ENCODE peak calls at places on chromosomes 12 and 14, in nine cellular contexts. One of them, this sample, is unnamed.

GRCh38 chr12:28040251-28040650 is 67.7 kb upstream of the PTHLH start:
- DNase-seq in lung microvascular endothelial cell: no peak
- DNase-seq in activated CD8-positive, alpha-beta memory T cell treated with anti-CD3 and anti-CD28 coated beads, Interleukin-2, amount 10 ng/mL, durations not matched to agents 7 days and 5 days: no peak
- DNase-seq in activated CD4-positive, alpha-beta T cell treated with anti-CD3 and anti-CD28 coated beads for 24 hours: no peak
- DNase-seq in Kasumi-1: no peak
- DNase-seq in esophagus squamous epithelium: no peak
- DNase-seq in RWPE1: no peak
- DNase-seq in skeletal muscle cell: no peak
- DNase-seq in ELR: no peak
- DNase-seq in this sample: no peak

GRCh38 chr14:90900712-90901111 is 84.5 kb upstream of the TTC7B start:
- DNase-seq in lung microvascular endothelial cell: peak
- DNase-seq in activated CD8-positive, alpha-beta memory T cell treated with anti-CD3 and anti-CD28 coated beads, Interleukin-2, amount 10 ng/mL, durations not matched to agents 7 days and 5 days: no peak
- DNase-seq in activated CD4-positive, alpha-beta T cell treated with anti-CD3 and anti-CD28 coated beads for 24 hours: no peak
- DNase-seq in Kasumi-1: no peak
- DNase-seq in esophagus squamous epithelium: no peak
- DNase-seq in RWPE1: no peak
- DNase-seq in skeletal muscle cell: no peak
- DNase-seq in ELR: peak
- DNase-seq in this sample: peak

GRCh38 chr12:22530-23201 is 43.9 kb upstream of the IQSEC3 start:
- DNase-seq in lung microvascular endothelial cell: peak
- DNase-seq in activated CD8-positive, alpha-beta memory T cell treated with anti-CD3 and anti-CD28 coated beads, Interleukin-2, amount 10 ng/mL, durations not matched to agents 7 days and 5 days: no peak
- DNase-seq in activated CD4-positive, alpha-beta T cell treated with anti-CD3 and anti-CD28 coated beads for 24 hours: no peak
- DNase-seq in Kasumi-1: no peak
- DNase-seq in esophagus squamous epithelium: no peak
- DNase-seq in RWPE1: no peak
- DNase-seq in skeletal muscle cell: no peak
- DNase-seq in ELR: no peak
- DNase-seq in this sample: no peak

GRCh38 chr12:118126119-118126757 is 9.7 kb upstream of the PEBP1 start:
- DNase-seq in lung microvascular endothelial cell: no peak
- DNase-seq in activated CD8-positive, alpha-beta memory T cell treated with anti-CD3 and anti-CD28 coated beads, Interleukin-2, amount 10 ng/mL, durations not matched to agents 7 days and 5 days: no peak
- DNase-seq in activated CD4-positive, alpha-beta T cell treated with anti-CD3 and anti-CD28 coated beads for 24 hours: no peak
- DNase-seq in Kasumi-1: no peak
- DNase-seq in esophagus squamous epithelium: no peak
- DNase-seq in RWPE1: no peak
- DNase-seq in skeletal muscle cell: no peak
- DNase-seq in ELR: no peak
- DNase-seq in this sample: no peak

GRCh38 chr14:100025111-100025510 is 40.1 kb upstream of the EVL start:
- DNase-seq in lung microvascular endothelial cell: peak
- DNase-seq in activated CD8-positive, alpha-beta memory T cell treated with anti-CD3 and anti-CD28 coated beads, Interleukin-2, amount 10 ng/mL, durations not matched to agents 7 days and 5 days: peak
- DNase-seq in activated CD4-positive, alpha-beta T cell treated with anti-CD3 and anti-CD28 coated beads for 24 hours: peak
- DNase-seq in Kasumi-1: peak
- DNase-seq in esophagus squamous epithelium: no peak
- DNase-seq in RWPE1: peak
- DNase-seq in skeletal muscle cell: no peak
- DNase-seq in ELR: peak
- DNase-seq in this sample: peak

GRCh38 chr12:68675098-68675842 is 11.5 kb upstream of the NUP107 start:
- DNase-seq in lung microvascular endothelial cell: peak
- DNase-seq in activated CD8-positive, alpha-beta memory T cell treated with anti-CD3 and anti-CD28 coated beads, Interleukin-2, amount 10 ng/mL, durations not matched to agents 7 days and 5 days: peak
- DNase-seq in activated CD4-positive, alpha-beta T cell treated with anti-CD3 and anti-CD28 coated beads for 24 hours: peak
- DNase-seq in Kasumi-1: no peak
- DNase-seq in esophagus squamous epithelium: no peak
- DNase-seq in RWPE1: no peak
- DNase-seq in skeletal muscle cell: no peak
- DNase-seq in ELR: no peak
- DNase-seq in this sample: no peak

GRCh38 chr12:81187686-81188085 is 109.8 kb downstream of the ACSS3 start:
- DNase-seq in lung microvascular endothelial cell: no peak
- DNase-seq in activated CD8-positive, alpha-beta memory T cell treated with anti-CD3 and anti-CD28 coated beads, Interleukin-2, amount 10 ng/mL, durations not matched to agents 7 days and 5 days: no peak
- DNase-seq in activated CD4-positive, alpha-beta T cell treated with anti-CD3 and anti-CD28 coated beads for 24 hours: no peak
- DNase-seq in Kasumi-1: no peak
- DNase-seq in esophagus squamous epithelium: no peak
- DNase-seq in RWPE1: peak
- DNase-seq in skeletal muscle cell: no peak
- DNase-seq in ELR: no peak
- DNase-seq in this sample: no peak

GRCh38 chr12:14452865-14453264 is 87.4 kb downstream of the ATF7IP start:
- DNase-seq in lung microvascular endothelial cell: no peak
- DNase-seq in activated CD8-positive, alpha-beta memory T cell treated with anti-CD3 and anti-CD28 coated beads, Interleukin-2, amount 10 ng/mL, durations not matched to agents 7 days and 5 days: no peak
- DNase-seq in activated CD4-positive, alpha-beta T cell treated with anti-CD3 and anti-CD28 coated beads for 24 hours: no peak
- DNase-seq in Kasumi-1: no peak
- DNase-seq in esophagus squamous epithelium: no peak
- DNase-seq in RWPE1: no peak
- DNase-seq in skeletal muscle cell: no peak
- DNase-seq in ELR: no peak
- DNase-seq in this sample: no peak

GRCh38 chr12:119179335-119180021 is 747 bp downstream of the HSPB8 start:
- DNase-seq in lung microvascular endothelial cell: peak
- DNase-seq in activated CD8-positive, alpha-beta memory T cell treated with anti-CD3 and anti-CD28 coated beads, Interleukin-2, amount 10 ng/mL, durations not matched to agents 7 days and 5 days: no peak
- DNase-seq in activated CD4-positive, alpha-beta T cell treated with anti-CD3 and anti-CD28 coated beads for 24 hours: no peak
- DNase-seq in Kasumi-1: no peak
- DNase-seq in esophagus squamous epithelium: no peak
- DNase-seq in RWPE1: peak
- DNase-seq in skeletal muscle cell: no peak
- DNase-seq in ELR: peak
- DNase-seq in this sample: peak

GRCh38 chr12:6921996-6922935 is 5.5 kb upstream of the ATN1 start:
- DNase-seq in lung microvascular endothelial cell: no peak
- DNase-seq in activated CD8-positive, alpha-beta memory T cell treated with anti-CD3 and anti-CD28 coated beads, Interleukin-2, amount 10 ng/mL, durations not matched to agents 7 days and 5 days: no peak
- DNase-seq in activated CD4-positive, alpha-beta T cell treated with anti-CD3 and anti-CD28 coated beads for 24 hours: no peak
- DNase-seq in Kasumi-1: no peak
- DNase-seq in esophagus squamous epithelium: no peak
- DNase-seq in RWPE1: no peak
- DNase-seq in skeletal muscle cell: no peak
- DNase-seq in ELR: no peak
- DNase-seq in this sample: no peak

GRCh38 chr14:50906326-50906725 is 34.5 kb downstream of the ABHD12B start:
- DNase-seq in lung microvascular endothelial cell: no peak
- DNase-seq in activated CD8-positive, alpha-beta memory T cell treated with anti-CD3 and anti-CD28 coated beads, Interleukin-2, amount 10 ng/mL, durations not matched to agents 7 days and 5 days: no peak
- DNase-seq in activated CD4-positive, alpha-beta T cell treated with anti-CD3 and anti-CD28 coated beads for 24 hours: no peak
- DNase-seq in Kasumi-1: no peak
- DNase-seq in esophagus squamous epithelium: no peak
- DNase-seq in RWPE1: no peak
- DNase-seq in skeletal muscle cell: no peak
- DNase-seq in ELR: no peak
- DNase-seq in this sample: no peak

GRCh38 chr14:41615011-41615595 is 8.4 kb downstream of the LRFN5 start:
- DNase-seq in lung microvascular endothelial cell: no peak
- DNase-seq in activated CD8-positive, alpha-beta memory T cell treated with anti-CD3 and anti-CD28 coated beads, Interleukin-2, amount 10 ng/mL, durations not matched to agents 7 days and 5 days: no peak
- DNase-seq in activated CD4-positive, alpha-beta T cell treated with anti-CD3 and anti-CD28 coated beads for 24 hours: no peak
- DNase-seq in Kasumi-1: no peak
- DNase-seq in esophagus squamous epithelium: no peak
- DNase-seq in RWPE1: no peak
- DNase-seq in skeletal muscle cell: no peak
- DNase-seq in ELR: no peak
- DNase-seq in this sample: no peak

GRCh38 chr12:104132351-104132956 is 5.6 kb downstream of the NFYB start:
- DNase-seq in lung microvascular endothelial cell: no peak
- DNase-seq in activated CD8-positive, alpha-beta memory T cell treated with anti-CD3 and anti-CD28 coated beads, Interleukin-2, amount 10 ng/mL, durations not matched to agents 7 days and 5 days: no peak
- DNase-seq in activated CD4-positive, alpha-beta T cell treated with anti-CD3 and anti-CD28 coated beads for 24 hours: no peak
- DNase-seq in Kasumi-1: no peak
- DNase-seq in esophagus squamous epithelium: no peak
- DNase-seq in RWPE1: no peak
- DNase-seq in skeletal muscle cell: no peak
- DNase-seq in ELR: no peak
- DNase-seq in this sample: no peak

GRCh38 chr12:121968880-121969279 is 50.5 kb downstream of the CFAP251 start:
- DNase-seq in lung microvascular endothelial cell: no peak
- DNase-seq in activated CD8-positive, alpha-beta memory T cell treated with anti-CD3 and anti-CD28 coated beads, Interleukin-2, amount 10 ng/mL, durations not matched to agents 7 days and 5 days: no peak
- DNase-seq in activated CD4-positive, alpha-beta T cell treated with anti-CD3 and anti-CD28 coated beads for 24 hours: no peak
- DNase-seq in Kasumi-1: peak
- DNase-seq in esophagus squamous epithelium: no peak
- DNase-seq in RWPE1: no peak
- DNase-seq in skeletal muscle cell: no peak
- DNase-seq in ELR: no peak
- DNase-seq in this sample: no peak

GRCh38 chr14:32576088-32576795 is 247.1 kb downstream of the AKAP6 start:
- DNase-seq in lung microvascular endothelial cell: peak
- DNase-seq in activated CD8-positive, alpha-beta memory T cell treated with anti-CD3 and anti-CD28 coated beads, Interleukin-2, amount 10 ng/mL, durations not matched to agents 7 days and 5 days: peak
- DNase-seq in activated CD4-positive, alpha-beta T cell treated with anti-CD3 and anti-CD28 coated beads for 24 hours: no peak
- DNase-seq in Kasumi-1: peak
- DNase-seq in esophagus squamous epithelium: no peak
- DNase-seq in RWPE1: peak
- DNase-seq in skeletal muscle cell: no peak
- DNase-seq in ELR: peak
- DNase-seq in this sample: peak

GRCh38 chr12:42564540-42564939 is 25.0 kb downstream of the PRICKLE1 start:
- DNase-seq in lung microvascular endothelial cell: no peak
- DNase-seq in activated CD8-positive, alpha-beta memory T cell treated with anti-CD3 and anti-CD28 coated beads, Interleukin-2, amount 10 ng/mL, durations not matched to agents 7 days and 5 days: no peak
- DNase-seq in activated CD4-positive, alpha-beta T cell treated with anti-CD3 and anti-CD28 coated beads for 24 hours: no peak
- DNase-seq in Kasumi-1: no peak
- DNase-seq in esophagus squamous epithelium: no peak
- DNase-seq in RWPE1: no peak
- DNase-seq in skeletal muscle cell: no peak
- DNase-seq in ELR: peak
- DNase-seq in this sample: peak

GRCh38 chr14:44803239-44803905 is 158.4 kb downstream of the KLHL28 start:
- DNase-seq in lung microvascular endothelial cell: peak
- DNase-seq in activated CD8-positive, alpha-beta memory T cell treated with anti-CD3 and anti-CD28 coated beads, Interleukin-2, amount 10 ng/mL, durations not matched to agents 7 days and 5 days: no peak
- DNase-seq in activated CD4-positive, alpha-beta T cell treated with anti-CD3 and anti-CD28 coated beads for 24 hours: no peak
- DNase-seq in Kasumi-1: peak
- DNase-seq in esophagus squamous epithelium: no peak
- DNase-seq in RWPE1: peak
- DNase-seq in skeletal muscle cell: peak
- DNase-seq in ELR: peak
- DNase-seq in this sample: peak

GRCh38 chr12:89461649-89462612 is 62.7 kb downstream of the GALNT4 start:
- DNase-seq in lung microvascular endothelial cell: peak
- DNase-seq in activated CD8-positive, alpha-beta memory T cell treated with anti-CD3 and anti-CD28 coated beads, Interleukin-2, amount 10 ng/mL, durations not matched to agents 7 days and 5 days: no peak
- DNase-seq in activated CD4-positive, alpha-beta T cell treated with anti-CD3 and anti-CD28 coated beads for 24 hours: no peak
- DNase-seq in Kasumi-1: peak
- DNase-seq in esophagus squamous epithelium: no peak
- DNase-seq in RWPE1: peak
- DNase-seq in skeletal muscle cell: no peak
- DNase-seq in ELR: peak
- DNase-seq in this sample: peak

GRCh38 chr12:71011261-71011660 is 90.7 kb upstream of the PTPRR start:
- DNase-seq in lung microvascular endothelial cell: no peak
- DNase-seq in activated CD8-positive, alpha-beta memory T cell treated with anti-CD3 and anti-CD28 coated beads, Interleukin-2, amount 10 ng/mL, durations not matched to agents 7 days and 5 days: no peak
- DNase-seq in activated CD4-positive, alpha-beta T cell treated with anti-CD3 and anti-CD28 coated beads for 24 hours: no peak
- DNase-seq in Kasumi-1: no peak
- DNase-seq in esophagus squamous epithelium: no peak
- DNase-seq in RWPE1: no peak
- DNase-seq in skeletal muscle cell: peak
- DNase-seq in ELR: no peak
- DNase-seq in this sample: no peak

GRCh38 chr14:59918824-59919581 is 941 bp upstream of the LRRC9 start:
- DNase-seq in lung microvascular endothelial cell: peak
- DNase-seq in activated CD8-positive, alpha-beta memory T cell treated with anti-CD3 and anti-CD28 coated beads, Interleukin-2, amount 10 ng/mL, durations not matched to agents 7 days and 5 days: peak
- DNase-seq in activated CD4-positive, alpha-beta T cell treated with anti-CD3 and anti-CD28 coated beads for 24 hours: no peak
- DNase-seq in Kasumi-1: peak
- DNase-seq in esophagus squamous epithelium: no peak
- DNase-seq in RWPE1: peak
- DNase-seq in skeletal muscle cell: no peak
- DNase-seq in ELR: peak
- DNase-seq in this sample: peak

GRCh38 chr14:96091149-96091693 is 52.1 kb downstream of the C14orf132 start:
- DNase-seq in lung microvascular endothelial cell: no peak
- DNase-seq in activated CD8-positive, alpha-beta memory T cell treated with anti-CD3 and anti-CD28 coated beads, Interleukin-2, amount 10 ng/mL, durations not matched to agents 7 days and 5 days: no peak
- DNase-seq in activated CD4-positive, alpha-beta T cell treated with anti-CD3 and anti-CD28 coated beads for 24 hours: no peak
- DNase-seq in Kasumi-1: no peak
- DNase-seq in esophagus squamous epithelium: no peak
- DNase-seq in RWPE1: no peak
- DNase-seq in skeletal muscle cell: no peak
- DNase-seq in ELR: no peak
- DNase-seq in this sample: no peak

GRCh38 chr14:96016761-96017160 is 22.4 kb upstream of the C14orf132 start:
- DNase-seq in lung microvascular endothelial cell: no peak
- DNase-seq in activated CD8-positive, alpha-beta memory T cell treated with anti-CD3 and anti-CD28 coated beads, Interleukin-2, amount 10 ng/mL, durations not matched to agents 7 days and 5 days: no peak
- DNase-seq in activated CD4-positive, alpha-beta T cell treated with anti-CD3 and anti-CD28 coated beads for 24 hours: no peak
- DNase-seq in Kasumi-1: no peak
- DNase-seq in esophagus squamous epithelium: no peak
- DNase-seq in RWPE1: no peak
- DNase-seq in skeletal muscle cell: no peak
- DNase-seq in ELR: no peak
- DNase-seq in this sample: peak

GRCh38 chr14:78700236-78700635 is 530.1 kb downstream of the NRXN3 start:
- DNase-seq in lung microvascular endothelial cell: no peak
- DNase-seq in activated CD8-positive, alpha-beta memory T cell treated with anti-CD3 and anti-CD28 coated beads, Interleukin-2, amount 10 ng/mL, durations not matched to agents 7 days and 5 days: no peak
- DNase-seq in activated CD4-positive, alpha-beta T cell treated with anti-CD3 and anti-CD28 coated beads for 24 hours: no peak
- DNase-seq in Kasumi-1: no peak
- DNase-seq in esophagus squamous epithelium: no peak
- DNase-seq in RWPE1: no peak
- DNase-seq in skeletal muscle cell: no peak
- DNase-seq in ELR: peak
- DNase-seq in this sample: no peak

GRCh38 chr12:50708619-50709018 is 55.3 kb upstream of the ATF1 start:
- DNase-seq in lung microvascular endothelial cell: no peak
- DNase-seq in activated CD8-positive, alpha-beta memory T cell treated with anti-CD3 and anti-CD28 coated beads, Interleukin-2, amount 10 ng/mL, durations not matched to agents 7 days and 5 days: no peak
- DNase-seq in activated CD4-positive, alpha-beta T cell treated with anti-CD3 and anti-CD28 coated beads for 24 hours: no peak
- DNase-seq in Kasumi-1: no peak
- DNase-seq in esophagus squamous epithelium: no peak
- DNase-seq in RWPE1: no peak
- DNase-seq in skeletal muscle cell: no peak
- DNase-seq in ELR: no peak
- DNase-seq in this sample: no peak

GRCh38 chr14:58238252-58239247 is 6.1 kb upstream of the PSMA3 start:
- DNase-seq in lung microvascular endothelial cell: no peak
- DNase-seq in activated CD8-positive, alpha-beta memory T cell treated with anti-CD3 and anti-CD28 coated beads, Interleukin-2, amount 10 ng/mL, durations not matched to agents 7 days and 5 days: peak
- DNase-seq in activated CD4-positive, alpha-beta T cell treated with anti-CD3 and anti-CD28 coated beads for 24 hours: no peak
- DNase-seq in Kasumi-1: no peak
- DNase-seq in esophagus squamous epithelium: no peak
- DNase-seq in RWPE1: no peak
- DNase-seq in skeletal muscle cell: peak
- DNase-seq in ELR: peak
- DNase-seq in this sample: no peak

GRCh38 chr12:40691913-40692616 is at the start of gene CNTN1:
- DNase-seq in lung microvascular endothelial cell: peak
- DNase-seq in activated CD8-positive, alpha-beta memory T cell treated with anti-CD3 and anti-CD28 coated beads, Interleukin-2, amount 10 ng/mL, durations not matched to agents 7 days and 5 days: no peak
- DNase-seq in activated CD4-positive, alpha-beta T cell treated with anti-CD3 and anti-CD28 coated beads for 24 hours: no peak
- DNase-seq in Kasumi-1: no peak
- DNase-seq in esophagus squamous epithelium: no peak
- DNase-seq in RWPE1: peak
- DNase-seq in skeletal muscle cell: peak
- DNase-seq in ELR: no peak
- DNase-seq in this sample: peak

GRCh38 chr14:29243355-29243754 is 476.8 kb downstream of the FOXG1 start:
- DNase-seq in lung microvascular endothelial cell: peak
- DNase-seq in activated CD8-positive, alpha-beta memory T cell treated with anti-CD3 and anti-CD28 coated beads, Interleukin-2, amount 10 ng/mL, durations not matched to agents 7 days and 5 days: no peak
- DNase-seq in activated CD4-positive, alpha-beta T cell treated with anti-CD3 and anti-CD28 coated beads for 24 hours: no peak
- DNase-seq in Kasumi-1: no peak
- DNase-seq in esophagus squamous epithelium: no peak
- DNase-seq in RWPE1: no peak
- DNase-seq in skeletal muscle cell: peak
- DNase-seq in ELR: peak
- DNase-seq in this sample: peak

GRCh38 chr14:64973026-64973442 is 898 bp upstream of the RAB15 start:
- DNase-seq in lung microvascular endothelial cell: no peak
- DNase-seq in activated CD8-positive, alpha-beta memory T cell treated with anti-CD3 and anti-CD28 coated beads, Interleukin-2, amount 10 ng/mL, durations not matched to agents 7 days and 5 days: no peak
- DNase-seq in activated CD4-positive, alpha-beta T cell treated with anti-CD3 and anti-CD28 coated beads for 24 hours: no peak
- DNase-seq in Kasumi-1: no peak
- DNase-seq in esophagus squamous epithelium: no peak
- DNase-seq in RWPE1: no peak
- DNase-seq in skeletal muscle cell: no peak
- DNase-seq in ELR: no peak
- DNase-seq in this sample: no peak